ENCODE peak calls at places on chromosomes 12 and 14, in seven cellular contexts. Y is CD8-positive, alpha-beta T cell; R is psoas muscle; X is GM23248; D is HCT116; Z is ovary; P is neural progenitor cell. W is an unnamed sample. For H3K9me3, the result is how much of the 10 kb centered on the place peaks cover.

GRCh38 chr14:85528080-85528881 is 1.7 kb upstream of the FLRT2 start:
- DNase-seq in X (peak), D (no peak), R (no peak), Z (peak), P (peak), Y (no peak), W (no peak)

GRCh38 chr12:104964167-104964566 is 6.1 kb upstream of the SLC41A2 start:
- DNase-seq in X (no peak), D (no peak), R (no peak), Y (no peak), P (no peak), Z (no peak), W (no peak)

GRCh38 chr14:26730929-26731618 is 133.2 kb upstream of the NOVA1 start:
- DNase-seq in Z (no peak), P (peak), R (no peak), X (peak), D (no peak), Y (no peak), W (no peak)

GRCh38 chr12:124500232-124501079 is 67.0 kb downstream of the NCOR2 start:
- DNase-seq in Y (no peak), P (peak), R (no peak), Z (no peak), X (peak), D (no peak), W (no peak)

GRCh38 chr12:28966049-28966778 is 182.9 kb upstream of the FAR2 start:
- DNase-seq in Y (no peak), Z (no peak), X (no peak), P (peak), D (no peak), R (no peak), W (peak)

GRCh38 chr12:113555226-113555625 is 83.6 kb upstream of the LHX5 start:
- DNase-seq in P (no peak), D (no peak), R (no peak), Y (no peak), X (no peak), Z (no peak), W (no peak)

GRCh38 chr12:132287391-132288238 is 41.8 kb downstream of the GALNT9 start:
- DNase-seq in D (no peak), Z (no peak), Y (no peak), P (no peak), R (peak), X (no peak), W (no peak)

GRCh38 chr12:54304187-54304810 is 3.5 kb upstream of the NFE2 start:
- DNase-seq in Y (peak), P (no peak), D (no peak), Z (no peak), R (peak), X (peak), W (peak)

GRCh38 chr14:65187421-65188049 is 85.2 kb upstream of the MAX start:
- DNase-seq in R (no peak), P (peak), X (no peak), D (no peak), Z (no peak), Y (no peak), W (no peak)

GRCh38 chr14:80239631-80240030 is 28.3 kb upstream of the DIO2 start:
- DNase-seq in Z (no peak), R (no peak), Y (no peak), D (no peak), P (no peak), X (no peak), W (no peak)

GRCh38 chr12:26149963-26150362 is 25.1 kb upstream of the BHLHE41 start:
- DNase-seq in D (no peak), X (no peak), R (no peak), P (no peak), Y (no peak), Z (no peak), W (no peak)

GRCh38 chr12:118061011-118061875 is at the start of gene WSB2:
- DNase-seq in P (peak), Z (peak), X (peak), R (peak), D (no peak), Y (peak), W (peak)

GRCh38 chr12:2958432-2959193 is 584 bp upstream of the TEAD4 start:
- DNase-seq in Y (no peak), D (peak), R (peak), Z (peak), X (peak), P (peak), W (peak)

GRCh38 chr12:26737487-26738030 is 95.4 kb downstream of the ITPR2 start:
- DNase-seq in Y (no peak), P (no peak), R (no peak), D (no peak), Z (no peak), X (no peak), W (no peak)

GRCh38 chr12:13128291-13129000 is 25.0 kb upstream of the GSG1 start:
- DNase-seq in R (no peak), P (no peak), D (no peak), X (no peak), Y (no peak), Z (no peak), W (no peak)

GRCh38 chr12:52945389-52946232 is 3.3 kb upstream of the KRT18 start:
- DNase-seq in Z (no peak), R (no peak), D (no peak), Y (no peak), P (peak), X (peak), W (no peak)

GRCh38 chr14:66284346-66284745 is 201.8 kb upstream of the CCDC196 start:
- DNase-seq in D (no peak), Z (no peak), X (peak), R (no peak), P (no peak), Y (no peak), W (no peak)

GRCh38 chr12:80422549-80422948 is 21.5 kb upstream of the PTPRQ start:
- DNase-seq in Z (no peak), R (no peak), P (no peak), X (no peak), D (no peak), Y (no peak), W (no peak)

GRCh38 chr12:71636704-71637115 is 26.9 kb downstream of the ZFC3H1 start:
- DNase-seq in R (no peak), Y (no peak), Z (no peak), X (peak), P (peak), D (peak), W (no peak)

GRCh38 chr12:80183939-80184338 is 84.6 kb downstream of the OTOGL start:
- DNase-seq in Y (no peak), Z (no peak), X (peak), R (no peak), P (no peak), D (no peak), W (no peak)

GRCh38 chr12:115660211-115660805 is 617.2 kb downstream of the MED13L start:
- DNase-seq in X (peak), Z (no peak), D (no peak), P (no peak), Y (no peak), R (peak), W (peak)

GRCh38 chr14:36661506-36662257 is at the start of gene PAX9:
- DNase-seq in Z (no peak), P (peak), X (peak), R (peak), Y (no peak), D (peak), W (peak)

GRCh38 chr12:108131035-108131434 is 1.9 kb downstream of the WSCD2 start:
- DNase-seq in D (no peak), Z (no peak), Y (no peak), X (no peak), P (no peak), R (no peak), W (no peak)

GRCh38 chr12:108126990-108127468 is 2.1 kb upstream of the WSCD2 start:
- DNase-seq in D (no peak), P (no peak), Y (no peak), Z (no peak), R (no peak), X (no peak), W (no peak)

GRCh38 chr12:108128221-108129016 is 669 bp upstream of the WSCD2 start:
- DNase-seq in D (no peak), R (no peak), Y (no peak), Z (no peak), P (no peak), X (no peak), W (no peak)

GRCh38 chr12:108127654-108128053 is 1.4 kb upstream of the WSCD2 start:
- DNase-seq in D (no peak), R (no peak), Y (no peak), Z (no peak), X (no peak), P (no peak), W (no peak)

GRCh38 chr12:108129017-108129812 is at the start of gene WSCD2:
- DNase-seq in P (peak), X (peak), D (peak), Y (no peak), R (peak), Z (no peak), W (peak)
- H3K4me3 ChIP-seq in P (peak), X (peak), D (peak), Y (no peak), R (peak), Z (peak), W (peak)

DNA sequence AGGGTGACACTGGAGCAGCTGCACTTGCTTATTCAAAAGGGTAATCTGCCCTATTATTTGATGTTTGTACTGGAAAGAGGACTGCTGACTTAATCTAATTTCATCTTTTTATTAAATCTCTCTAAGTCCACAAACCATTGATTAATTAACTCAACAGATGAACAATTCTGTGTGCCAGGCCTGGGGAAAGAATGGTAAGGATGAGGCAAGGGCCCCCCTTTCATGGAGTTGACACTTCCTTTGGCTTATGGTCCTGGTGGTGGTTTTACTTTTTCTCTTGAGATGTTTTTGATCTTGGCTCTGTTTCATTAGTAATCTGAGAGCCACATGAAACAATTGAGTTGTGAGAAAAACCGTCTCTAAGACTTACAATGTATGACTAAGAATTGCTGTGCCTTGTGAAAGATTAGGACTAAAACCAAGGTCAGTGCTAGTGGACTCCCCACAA is 52.7 kb upstream of the EVL start:
- DNase-seq in Z (no peak), Y (no peak), X (peak), R (no peak), D (no peak), P (no peak), W (no peak)
- H3K9me3 ChIP-seq in Z (under half), Y (under half), X (under half), R (under half), D (under half), P (under half), W (under half)

DNA sequence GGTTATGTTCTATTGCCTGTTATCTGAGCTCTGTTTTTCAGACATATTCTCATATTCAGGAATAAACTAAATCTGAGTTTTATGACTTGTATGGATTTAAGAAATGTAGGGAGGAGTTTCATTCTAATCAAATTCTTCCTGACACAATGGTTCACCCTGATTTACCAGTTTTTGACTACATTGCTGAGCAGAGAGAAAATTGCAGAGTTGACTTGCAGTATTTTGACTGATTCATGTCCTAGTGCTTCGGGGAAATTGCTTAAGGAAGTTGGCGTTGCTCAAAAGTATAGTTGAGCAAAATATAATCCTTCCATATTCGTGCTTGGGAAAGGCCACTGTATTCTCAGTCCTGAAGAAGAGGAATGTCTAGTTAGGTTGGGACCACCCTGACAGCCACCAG is 1.2 kb upstream of the TWF1 start:
- DNase-seq in Y (no peak), R (no peak), D (no peak), X (no peak), Z (no peak), P (no peak), W (no peak)
- H3K4me3 ChIP-seq in Y (no peak), R (no peak), D (no peak), X (peak), Z (no peak), P (no peak), W (no peak)

GRCh38 chr14:103177376-103177775 is 54.1 kb downstream of the TNFAIP2 start:
- DNase-seq in D (no peak), Y (no peak), X (no peak), R (no peak), P (no peak), Z (no peak), W (no peak)

GRCh38 chr14:103169954-103170353 is 46.7 kb downstream of the TNFAIP2 start:
- DNase-seq in Z (no peak), Y (no peak), X (no peak), R (no peak), D (no peak), P (no peak), W (no peak)

DNA sequence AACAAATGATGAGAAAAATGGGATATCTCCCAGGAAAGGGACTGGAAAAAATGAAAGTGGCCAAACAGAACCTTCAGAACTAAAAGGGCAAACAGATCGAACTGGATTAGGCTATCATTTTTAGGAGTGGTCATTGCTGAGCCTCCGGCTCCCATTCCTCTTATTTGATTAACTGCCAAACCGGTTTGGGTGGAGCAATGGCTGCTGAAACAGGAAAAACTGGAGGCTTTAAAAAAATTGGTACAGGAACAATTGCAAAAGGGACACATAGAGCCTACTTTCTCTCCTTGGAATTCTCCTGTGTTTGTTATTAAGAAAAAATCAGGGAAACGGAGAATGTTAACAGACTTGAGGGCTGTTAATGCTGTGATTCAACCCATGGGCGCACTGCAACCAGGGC is 49.7 kb downstream of the TNFAIP2 start:
- DNase-seq in Y (no peak), D (no peak), P (no peak), R (no peak), Z (no peak), X (no peak), W (no peak)
- H3K9me3 ChIP-seq in Y (under half), D (under half), P (under half), R (under half), Z (under half), X (under half), W (half or more)

DNA sequence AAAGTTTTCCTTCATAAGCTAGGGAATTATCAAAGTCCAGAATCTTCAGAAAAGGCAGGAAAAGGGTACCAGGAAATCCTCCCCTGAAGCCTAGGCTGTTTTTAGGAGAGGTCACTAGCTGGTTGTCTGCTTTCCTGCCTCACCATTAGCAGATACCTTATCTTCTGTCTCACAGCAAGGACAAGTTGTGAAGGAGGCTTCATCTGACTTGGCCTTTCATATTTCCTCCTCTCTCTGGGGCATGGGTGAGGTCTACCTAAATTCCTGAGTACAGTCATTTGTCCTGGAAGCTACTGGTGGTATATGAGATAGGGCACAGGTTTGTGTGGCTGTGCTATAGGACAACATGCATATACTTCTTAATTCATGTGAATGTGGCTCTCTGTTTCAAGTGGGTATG is 2.3 kb downstream of the FOXJ2 start:
- DNase-seq in X (peak), R (no peak), P (no peak), Z (no peak), Y (no peak), D (no peak), W (no peak)
- H3K4me3 ChIP-seq in X (peak), R (peak), P (peak), Z (peak), Y (peak), D (no peak), W (peak)

W was measured in left ventricle myocardium inferior.